ENCODE peak calls at places on chromosomes 11 and 22, in nine cellular contexts. U, M, V, I, D, Q, J, X and K are unnamed samples.
A peak's percentile ranks its signal among the peaks of the same experiment; 100 is the strongest.

GRCh38 chr11:80669620-80670019 is 1228.8 kb upstream of the TENM4 start:
- DNase-seq in U (no peak), M (no peak), V (no peak), I (no peak), D (no peak), Q (no peak), J (no peak), X (no peak), K (no peak)

GRCh38 chr22:48568736-48569330 is 1258.8 kb downstream of the BRD1 start:
- DNase-seq in U (no peak), M (no peak), V (no peak), I (no peak), D (peak; percentile 42), Q (no peak), J (no peak), X (no peak), K (no peak)

GRCh38 chr22:37519268-37520195 is at the start of gene CARD10:
- DNase-seq in U (no peak), M (no peak), V (no peak), I (peak; percentile 62), D (peak; percentile 83), Q (no peak), J (no peak), X (peak; percentile 68), K (no peak)

GRCh38 chr22:48838846-48839730 is 988.6 kb downstream of the BRD1 start:
- DNase-seq in U (no peak), M (peak; percentile 51), V (no peak), I (no peak), D (no peak), Q (no peak), J (no peak), X (no peak), K (peak; percentile 56)

GRCh38 chr11:60370811-60371297 is 7.5 kb upstream of the MS4A7 start:
- DNase-seq in U (no peak), M (no peak), V (no peak), I (no peak), D (no peak), Q (peak; percentile 34), J (no peak), X (no peak), K (no peak)

GRCh38 chr11:82747471-82747870 is 13.8 kb upstream of the FAM181B start:
- DNase-seq in U (no peak), M (no peak), V (no peak), I (no peak), D (no peak), Q (no peak), J (no peak), X (no peak), K (no peak)

GRCh38 chr11:133790995-133791394 is 54.3 kb downstream of the SPATA19 start:
- DNase-seq in U (no peak), M (no peak), V (peak; percentile 77), I (no peak), D (no peak), Q (no peak), J (no peak), X (no peak), K (no peak)

GRCh38 chr11:103109818-103110388 is 677 bp downstream of the DYNC2H1 start:
- DNase-seq in U (no peak), M (no peak), V (no peak), I (peak; percentile 17), D (no peak), Q (no peak), J (no peak), X (no peak), K (no peak)

GRCh38 chr11:2202071-2202899 is 30.7 kb upstream of the TH start:
- DNase-seq in U (no peak), M (no peak), V (no peak), I (peak; percentile 85), D (peak; percentile 89), Q (peak; percentile 79), J (no peak), X (peak; percentile 88), K (peak; percentile 84)

GRCh38 chr11:64739871-64740270 is 4.1 kb downstream of the RASGRP2 start:
- DNase-seq in U (no peak), M (no peak), V (no peak), I (no peak), D (no peak), Q (no peak), J (no peak), X (no peak), K (no peak)

GRCh38 chr11:115711021-115711420 is 206.8 kb upstream of the CADM1 start:
- DNase-seq in U (no peak), M (no peak), V (no peak), I (no peak), D (no peak), Q (no peak), J (no peak), X (no peak), K (no peak)

GRCh38 chr11:68956142-68956541 is 24.6 kb downstream of the MRGPRD start:
- DNase-seq in U (no peak), M (peak; percentile 62), V (no peak), I (no peak), D (peak; percentile 8), Q (no peak), J (no peak), X (no peak), K (peak; percentile 64)

GRCh38 chr11:102268083-102268984 is 49.0 kb upstream of the BIRC3 start:
- DNase-seq in U (peak; percentile 29), M (peak; percentile 85), V (no peak), I (peak; percentile 95), D (peak; percentile 97), Q (peak; percentile 96), J (peak; percentile 94), X (peak; percentile 95), K (peak; percentile 94)

GRCh38 chr22:20955548-20955947 is 11.5 kb upstream of the AIFM3 start:
- DNase-seq in U (no peak), M (no peak), V (no peak), I (no peak), D (no peak), Q (no peak), J (no peak), X (no peak), K (no peak)

GRCh38 chr11:71393283-71393682 is 54.9 kb downstream of the DHCR7 start:
- DNase-seq in U (no peak), M (no peak), V (no peak), I (no peak), D (no peak), Q (no peak), J (no peak), X (no peak), K (no peak)
- H3K36me3 ChIP-seq in U (no peaks in the 10 kb centered on the region), M (no peaks in the 10 kb centered on the region), V (no peaks in the 10 kb centered on the region), I (no peaks in the 10 kb centered on the region), D (no peaks in the 10 kb centered on the region), Q (no peaks in the 10 kb centered on the region), J (no peaks in the 10 kb centered on the region), X (no peaks in the 10 kb centered on the region), K (no peaks in the 10 kb centered on the region)

GRCh38 chr22:29700949-29701927 is 18.6 kb upstream of the CABP7 start:
- DNase-seq in U (no peak), M (no peak), V (no peak), I (peak; percentile 46), D (peak; percentile 30), Q (peak; percentile 35), J (no peak), X (no peak), K (no peak)
- TF ChIP-seq CTCF in U (peak; percentile 4), M (no peak), V (no peak), I (no peak), D (no peak), Q (peak; percentile 17), J (no peak), X (no peak), K (no peak)

DNA sequence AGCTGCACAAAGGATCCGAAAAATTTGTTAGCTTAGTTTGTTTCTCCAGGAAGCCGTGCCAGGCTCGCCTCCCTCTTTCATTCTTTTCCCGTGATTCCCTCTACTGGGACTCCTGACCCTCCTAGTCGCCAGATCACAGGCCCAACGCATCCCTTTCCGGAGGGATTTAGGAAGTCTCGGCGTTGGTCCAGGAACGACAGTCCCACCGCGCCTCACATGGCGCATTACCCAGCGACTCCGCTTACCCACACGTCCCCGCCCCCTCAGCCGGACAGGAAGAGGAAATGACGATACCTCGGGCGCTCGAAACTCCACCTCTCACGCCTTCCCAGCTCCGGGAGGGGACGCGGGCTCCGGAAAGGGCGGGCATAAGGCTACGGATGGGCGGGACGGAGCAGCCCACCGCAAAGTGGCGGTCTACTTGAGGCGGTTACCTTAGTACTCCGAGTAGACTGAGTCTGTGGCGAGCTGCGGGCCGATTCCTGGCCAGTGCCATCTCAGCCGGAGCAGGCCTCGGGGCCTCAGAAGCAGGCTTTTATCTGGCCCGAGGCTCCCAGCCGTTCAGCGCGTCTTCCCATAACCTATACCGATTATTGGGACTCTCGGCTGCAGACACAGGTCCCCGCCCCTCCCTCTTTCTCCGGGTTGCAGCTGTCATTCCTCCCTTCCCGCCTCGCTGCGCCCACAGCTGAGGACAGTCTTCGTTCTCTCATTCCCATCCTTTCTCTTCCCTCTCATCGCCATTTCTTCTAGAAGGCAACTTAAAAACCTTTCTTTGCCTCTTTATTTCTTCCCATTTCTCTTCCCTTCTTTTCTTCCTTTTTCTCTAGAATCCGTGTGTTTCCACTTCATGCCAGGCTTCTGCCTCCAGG is at the start of gene CCDC15:
- DNase-seq in U (peak; percentile 88), M (peak; percentile 98), V (peak; percentile 99), I (peak; percentile 99), D (peak; percentile 99), Q (peak; percentile 97), J (peak; percentile 98), X (peak; percentile 97), K (peak; percentile 98)
- H3K27ac ChIP-seq in U (peak within 1 kb of the TSS; percentile 83), M (peak within 1 kb of the TSS; percentile 70), V (peak within 1 kb of the TSS; percentile 82), I (peak within 1 kb of the TSS; percentile 68), D (peak within 1 kb of the TSS; percentile 39), Q (peak within 1 kb of the TSS; percentile 83), J (peak within 1 kb of the TSS; percentile 34), X (peak within 1 kb of the TSS; percentile 87), K (peak within 1 kb of the TSS; percentile 82)

DNA sequence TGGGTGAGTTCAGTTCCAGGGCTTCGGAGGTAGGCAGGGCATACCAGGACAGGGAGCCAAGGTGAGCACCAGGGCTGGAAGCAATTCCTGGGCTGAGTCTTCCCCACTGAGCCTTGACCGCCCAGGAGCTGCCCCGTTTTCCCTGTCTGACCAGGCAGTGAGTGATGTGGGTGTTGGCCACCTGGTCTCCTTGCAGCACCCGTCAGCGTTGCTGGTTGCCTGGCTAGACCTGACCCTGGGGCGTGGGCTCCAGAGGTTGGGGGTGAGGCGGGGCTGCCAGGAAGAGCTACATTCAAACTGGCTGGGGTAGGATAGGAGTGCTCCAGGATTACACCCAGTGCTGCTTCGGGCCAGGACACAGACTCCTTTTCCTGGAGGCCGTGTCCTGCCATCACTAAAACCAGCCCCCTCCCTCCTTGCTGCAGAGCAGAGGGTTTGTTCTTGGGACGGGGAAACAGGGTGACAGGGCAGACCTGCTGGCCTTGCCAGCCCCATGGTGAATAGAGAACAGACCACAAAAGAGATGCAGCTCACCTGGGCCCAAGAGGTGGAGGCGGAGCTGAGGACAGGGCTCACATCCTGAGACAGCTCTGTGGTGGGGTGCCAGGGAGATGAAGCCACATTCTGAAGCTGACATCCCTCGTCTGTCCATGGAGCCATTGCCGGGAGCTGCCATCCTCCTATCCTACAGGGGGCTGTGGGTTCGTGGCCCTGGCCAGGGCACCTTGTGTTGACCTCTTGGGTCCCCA is 14.2 kb downstream of the INCENP start:
- DNase-seq in U (no peak), M (peak; percentile 54), V (no peak), I (no peak), D (no peak), Q (no peak), J (no peak), X (no peak), K (no peak)
- H3K36me3 ChIP-seq in U (peaks cover 10% of the 10 kb centered on the region), M (peaks cover 47% of the 10 kb centered on the region), V (peaks cover 28% of the 10 kb centered on the region), I (peaks cover 10% of the 10 kb centered on the region), D (no peaks in the 10 kb centered on the region), Q (peaks cover 5% of the 10 kb centered on the region), J (no peaks in the 10 kb centered on the region), X (peaks cover 37% of the 10 kb centered on the region), K (peaks cover 28% of the 10 kb centered on the region)